ENCODE peak calls at places on chromosomes 11 and 22, in nine cellular contexts. D is NCI-H1105, T is RPMI7951, C is HTR-8/SVneo, Q is upper lobe of right lung, W is activated T-cell treated with anti-CD3 and anti-CD28 coated beads for 1 hour, G is GM20000, P is NCI-H446, Z is HFFc6. B is an unnamed sample.

GRCh38 chr11:62176766-62177165 is 13.2 kb upstream of the SCGB1D1 start:
- DNase-seq in D (no peak), T (no peak), Q (no peak), P (no peak), W (no peak), Z (no peak), G (no peak), C (no peak), B (no peak)

GRCh38 chr11:316031-316701 is 2.3 kb downstream of the IFITM1 start:
- DNase-seq in W (no peak), Q (peak), G (no peak), C (no peak), T (no peak), P (no peak), D (no peak), Z (no peak), B (no peak)

GRCh38 chr11:10844364-10844763 is 13.5 kb downstream of the ZBED5 start:
- DNase-seq in Q (no peak), Z (no peak), W (no peak), P (no peak), G (no peak), C (no peak), T (no peak), D (no peak), B (peak)

GRCh38 chr22:42648368-42649260 is 578 bp downstream of the CYB5R3 start:
- DNase-seq in G (peak), Z (no peak), C (no peak), T (peak), P (no peak), Q (peak), W (peak), D (no peak), B (peak)

GRCh38 chr22:36330655-36331305 is 57.0 kb downstream of the MYH9 start:
- DNase-seq in C (no peak), P (no peak), G (no peak), Z (peak), Q (no peak), W (no peak), T (peak), D (no peak), B (peak)

GRCh38 chr11:5831196-5831829 is 10.4 kb downstream of the OR52E6 start:
- DNase-seq in W (no peak), P (no peak), C (no peak), T (peak), D (no peak), G (no peak), Q (no peak), Z (no peak), B (no peak)

GRCh38 chr11:48063424-48063978 is 83.1 kb downstream of the PTPRJ start:
- DNase-seq in C (peak), T (peak), Q (no peak), P (no peak), W (no peak), D (no peak), G (no peak), Z (peak), B (peak)

GRCh38 chr11:69546735-69547370 is 65.4 kb downstream of the LINC01488 start:
- DNase-seq in D (no peak), T (no peak), P (no peak), Z (no peak), W (no peak), Q (peak), C (no peak), G (peak), B (no peak)

GRCh38 chr11:64735860-64736259 is 8.1 kb downstream of the RASGRP2 start:
- DNase-seq in P (no peak), C (no peak), D (no peak), G (no peak), Q (no peak), W (no peak), Z (no peak), T (no peak), B (no peak)

GRCh38 chr11:32080381-32080980 is 10.4 kb upstream of the RCN1 start:
- DNase-seq in D (no peak), G (no peak), W (no peak), C (no peak), P (no peak), T (no peak), Q (no peak), Z (no peak), B (no peak)

GRCh38 chr11:9203715-9204311 is 61.3 kb downstream of the DENND5A start:
- DNase-seq in Z (no peak), T (no peak), G (peak), C (no peak), W (no peak), Q (no peak), P (no peak), D (no peak), B (no peak)

GRCh38 chr22:45775569-45776312 is 104.1 kb downstream of the ATXN10 start:
- DNase-seq in Z (no peak), G (peak), T (no peak), W (no peak), P (no peak), Q (no peak), C (no peak), D (no peak), B (no peak)

GRCh38 chr11:16001899-16002426 is 354.4 kb downstream of the SOX6 start:
- DNase-seq in W (no peak), D (peak), C (no peak), G (no peak), P (no peak), T (peak), Z (peak), Q (peak), B (peak)

GRCh38 chr11:12673601-12673923 is 659 bp upstream of the TEAD1 start:
- DNase-seq in W (no peak), Q (no peak), P (no peak), C (no peak), G (no peak), D (no peak), Z (no peak), T (no peak), B (no peak)

GRCh38 chr11:7677071-7677470 is 3.8 kb upstream of the CYB5R2 start:
- DNase-seq in P (no peak), W (no peak), Z (peak), D (no peak), G (no peak), T (peak), C (no peak), Q (no peak), B (peak)

GRCh38 chr11:65110354-65110861 is 1.3 kb upstream of the TM7SF2 start:
- DNase-seq in W (peak), D (peak), P (peak), G (peak), Z (peak), Q (peak), C (peak), T (peak), B (peak)

GRCh38 chr11:118901494-118902335 is 18.0 kb downstream of the CXCR5 start:
- DNase-seq in Z (no peak), D (no peak), G (no peak), Q (peak), W (no peak), P (no peak), C (no peak), T (no peak), B (no peak)

GRCh38 chr22:24088796-24089195 is 77.7 kb downstream of the CABIN1 start:
- DNase-seq in Z (peak), T (no peak), D (no peak), W (no peak), P (no peak), Q (peak), G (no peak), C (no peak), B (no peak)

GRCh38 chr11:88103337-88104206 is 71.7 kb downstream of the RAB38 start:
- DNase-seq in P (peak), Q (peak), D (peak), T (peak), W (no peak), G (peak), Z (peak), C (peak), B (peak)

GRCh38 chr11:11735586-11735985 is 106.2 kb upstream of the USP47 start:
- DNase-seq in G (no peak), W (no peak), Q (no peak), Z (no peak), C (no peak), T (no peak), D (no peak), P (no peak), B (no peak)

GRCh38 chr11:122023614-122024250 is 92.3 kb downstream of the BLID start:
- DNase-seq in D (no peak), T (peak), W (no peak), P (no peak), Q (no peak), G (no peak), Z (no peak), C (no peak), B (no peak)

GRCh38 chr11:134037093-134037908 is 31.6 kb upstream of the JAM3 start:
- DNase-seq in C (peak), T (peak), P (no peak), W (peak), D (peak), Q (peak), Z (peak), G (peak), B (peak)

GRCh38 chr11:117715801-117716200 is 81.2 kb downstream of the DSCAML1 start:
- DNase-seq in W (no peak), C (no peak), P (no peak), T (no peak), Z (no peak), D (no peak), G (no peak), Q (peak), B (no peak)

GRCh38 chr11:11148104-11148509 is 204.9 kb downstream of the CSNK2A3 start:
- DNase-seq in Z (peak), G (no peak), C (peak), Q (peak), T (peak), W (no peak), P (no peak), D (no peak), B (peak)

GRCh38 chr11:36110698-36111410 is 167.0 kb downstream of the LDLRAD3 start:
- DNase-seq in Q (no peak), Z (no peak), W (no peak), T (no peak), C (no peak), D (peak), P (peak), G (no peak), B (no peak)

GRCh38 chr11:113796663-113797259 is 17.2 kb downstream of the CLDN25 start:
- DNase-seq in Z (peak), G (peak), Q (no peak), D (peak), P (peak), C (peak), T (peak), W (no peak), B (peak)

GRCh38 chr11:4514196-4514595 is 30.8 kb upstream of the OR52M1 start:
- DNase-seq in T (no peak), G (no peak), Q (no peak), D (no peak), Z (no peak), C (no peak), P (no peak), W (no peak), B (no peak)

GRCh38 chr11:22459053-22459452 is 120.9 kb downstream of the SLC17A6 start:
- DNase-seq in Z (no peak), G (no peak), Q (no peak), P (no peak), T (peak), W (no peak), C (peak), D (no peak), B (peak)

B was measured in trophoblast cell.